ENCODE peak calls at places on chromosomes 11 and 22, in seven cellular contexts. Y, J, M, K, U, L and V are unnamed samples.

GRCh38 chr22:27480487-27480886 is 321.1 kb downstream of the MN1 start:
- DNase-seq in J (peak; percentile 30), K (no peak), M (no peak), Y (no peak), L (no peak), U (peak; percentile 55), V (no peak)

GRCh38 chr11:106031210-106031845 is 9.3 kb upstream of the MSANTD4 start:
- DNase-seq in J (no peak), Y (no peak), M (peak; percentile 20), U (no peak), K (no peak), L (no peak), V (no peak)

GRCh38 chr22:35299217-35299716 is 427 bp upstream of the TOM1 start:
- DNase-seq in J (no peak), U (no peak), Y (peak; percentile 41), M (no peak), K (no peak), L (peak; percentile 27), V (no peak)

GRCh38 chr11:18567081-18567480 is 21.5 kb downstream of the UEVLD start:
- DNase-seq in M (peak; percentile 3), K (no peak), U (no peak), L (no peak), Y (no peak), J (no peak), V (no peak)

GRCh38 chr22:36818010-36818642 is 1.3 kb upstream of the PVALB start:
- DNase-seq in L (no peak), J (no peak), U (no peak), M (no peak), Y (no peak), K (no peak), V (no peak)

GRCh38 chr11:70764356-70764905 is 366.1 kb downstream of the CTTN start:
- DNase-seq in K (no peak), M (no peak), U (no peak), L (no peak), Y (no peak), J (no peak), V (no peak)

GRCh38 chr11:66933508-66933907 is 24.7 kb downstream of the PC start:
- DNase-seq in M (no peak), J (no peak), U (no peak), L (no peak), K (no peak), Y (no peak), V (no peak)

GRCh38 chr11:6438979-6439571 is 1.7 kb downstream of the HPX start:
- DNase-seq in Y (peak; percentile 56), M (peak; percentile 55), J (peak; percentile 51), K (no peak), U (peak; percentile 84), L (no peak), V (peak; percentile 36)

GRCh38 chr11:77107950-77108349 is 5.3 kb downstream of the OMP start:
- DNase-seq in Y (no peak), K (no peak), J (no peak), U (no peak), M (peak; percentile 89), L (no peak), V (peak; percentile 66)

GRCh38 chr22:36233796-36234195 is 5.5 kb downstream of the APOL2 start:
- DNase-seq in J (no peak), U (no peak), L (no peak), Y (no peak), K (no peak), M (no peak), V (no peak)

GRCh38 chr11:12318791-12319733 is 58.3 kb upstream of the PARVA start:
- DNase-seq in J (no peak), L (no peak), K (no peak), U (peak; percentile 9), Y (no peak), M (peak; percentile 84), V (no peak)

GRCh38 chr11:65288706-65289536 is 25.7 kb upstream of the CDC42EP2 start:
- DNase-seq in U (no peak), K (no peak), L (no peak), J (no peak), Y (no peak), M (no peak), V (peak; percentile 51)

GRCh38 chr11:119422505-119423416 is at the start of gene THY1:
- DNase-seq in J (peak; percentile 66), Y (peak; percentile 7), L (no peak), K (no peak), M (peak; percentile 45), U (peak; percentile 88), V (peak; percentile 60)

GRCh38 chr11:64146036-64146943 is 19.6 kb downstream of the MACROD1 start:
- DNase-seq in M (peak; percentile 23), Y (peak; percentile 65), U (peak; percentile 88), K (peak; percentile 62), L (no peak), J (peak; percentile 52), V (peak; percentile 51)

GRCh38 chr11:83287631-83288030 is 1.5 kb upstream of the CCDC90B start:
- DNase-seq in J (no peak), U (no peak), M (no peak), Y (no peak), K (no peak), L (no peak), V (no peak)

GRCh38 chr22:30004689-30005088 is 75.6 kb upstream of the HORMAD2 start:
- DNase-seq in J (no peak), K (no peak), M (no peak), Y (no peak), L (no peak), U (no peak), V (peak; percentile 64)

GRCh38 chr11:103055174-103055890 is 36.6 kb downstream of the DCUN1D5 start:
- DNase-seq in U (peak; percentile 62), J (peak; percentile 3), M (peak; percentile 55), K (no peak), Y (peak; percentile 38), L (no peak), V (no peak)

GRCh38 chr11:101128571-101129202 is 926 bp downstream of the PGR start:
- DNase-seq in L (no peak), K (no peak), U (peak; percentile 46), J (peak; percentile 24), M (no peak), Y (no peak), V (no peak)

GRCh38 chr11:8222820-8223512 is 40.7 kb downstream of the LMO1 start:
- DNase-seq in M (no peak), L (no peak), J (no peak), K (no peak), Y (no peak), U (no peak), V (no peak)